ENCODE peak calls at places on chromosomes 2 and 18, in seven cellular contexts. W is omental fat pad; S is naive thymus-derived CD8-positive, alpha-beta T cell; Y is NCI-H2081; V is stimulated activated CD4-positive, alpha-beta T cell treated with anti-CD3 and anti-CD28 coated beads, Interleukin-2, amount 100 ng/mL, for 24 hours; U is stimulated activated naive CD8-positive, alpha-beta T cell treated with anti-CD3 and anti-CD28 coated beads, Interleukin-15, Interleukin-2, amounts not matched to agents 100 U/mL and 50 U/mL, for 24 hours; I is erythroblast. O is an unnamed sample.
A peak's percentile ranks its signal among the peaks of the same experiment; 100 is the strongest.

GRCh38 chr2:47964722-47965434 is 58.6 kb upstream of the FBXO11 start:
- DNase-seq in I (no peak), S (no peak), W (no peak), U (no peak), V (no peak), Y (no peak), O (peak; percentile 9)

GRCh38 chr18:75204262-75204977 is 4.5 kb downstream of the PTGR3 start:
- DNase-seq in Y (no peak), S (no peak), W (no peak), U (no peak), V (no peak), I (peak; percentile 53), O (no peak)

GRCh38 chr2:30979822-30980245 is 158.4 kb downstream of the GALNT14 start:
- DNase-seq in U (peak; percentile 5), Y (no peak), V (no peak), S (no peak), W (no peak), I (no peak), O (no peak)

GRCh38 chr2:231186325-231186724 is 12.1 kb upstream of the ARMC9 start:
- DNase-seq in I (no peak), Y (no peak), W (no peak), V (no peak), U (no peak), S (no peak), O (no peak)

GRCh38 chr2:42138163-42139016 is 30.8 kb upstream of the EML4 start:
- DNase-seq in V (no peak), I (no peak), S (no peak), W (no peak), Y (no peak), U (no peak), O (no peak)

GRCh38 chr2:195695002-195695631 is 38.1 kb downstream of the SLC39A10 start:
- DNase-seq in I (no peak), W (no peak), V (no peak), Y (no peak), S (no peak), U (no peak), O (no peak)

GRCh38 chr2:74690571-74690970 is 36.5 kb downstream of the SEMA4F start:
- DNase-seq in U (peak; percentile 7), I (peak; percentile 48), Y (peak; percentile 29), W (no peak), V (no peak), S (no peak), O (peak; percentile 46)

GRCh38 chr2:37324786-37325624 is at the start of gene PRKD3:
- DNase-seq in I (peak; percentile 59), U (peak; percentile 73), S (peak; percentile 29), Y (peak; percentile 69), W (no peak), V (peak; percentile 68), O (peak; percentile 51)

GRCh38 chr2:196335238-196335637 is 163.9 kb upstream of the STK17B start:
- DNase-seq in U (no peak), W (no peak), Y (no peak), S (no peak), V (no peak), I (no peak), O (no peak)

GRCh38 chr2:138269726-138270125 is 231.8 kb upstream of the SPOPL start:
- DNase-seq in W (no peak), U (no peak), V (no peak), I (no peak), Y (no peak), S (no peak), O (no peak)

GRCh38 chr2:17573085-17573805 is 32.7 kb downstream of the VSNL1 start:
- DNase-seq in Y (no peak), U (no peak), S (no peak), W (no peak), V (no peak), I (no peak), O (no peak)

GRCh38 chr18:48541026-48541746 is 2.4 kb downstream of the CTIF start:
- DNase-seq in Y (peak; percentile 27), V (no peak), I (peak; percentile 70), S (no peak), U (peak; percentile 20), W (no peak), O (no peak)

GRCh38 chr2:10279472-10279870 is 23.2 kb upstream of the HPCAL1 start:
- DNase-seq in S (no peak), I (no peak), V (no peak), W (no peak), Y (no peak), U (no peak), O (no peak)

GRCh38 chr2:237895544-237896506 is 36.4 kb downstream of the RAMP1 start:
- DNase-seq in U (no peak), S (no peak), I (no peak), Y (peak; percentile 67), V (no peak), W (no peak), O (no peak)

GRCh38 chr2:240930631-240931318 is 24.6 kb downstream of the CROCC2 start:
- DNase-seq in V (no peak), S (no peak), Y (no peak), W (peak; percentile 5), U (no peak), I (no peak), O (peak; percentile 1)

GRCh38 chr2:143145056-143145455 is 15.8 kb downstream of the ARHGAP15 start:
- DNase-seq in I (no peak), U (no peak), V (no peak), Y (no peak), S (no peak), W (no peak), O (no peak)

GRCh38 chr2:30155202-30155601 is 8.4 kb downstream of the YPEL5 start:
- DNase-seq in W (no peak), Y (no peak), V (no peak), U (no peak), I (no peak), S (no peak), O (no peak)

GRCh38 chr2:74562126-74562775 is 7.7 kb downstream of the DOK1 start:
- DNase-seq in U (no peak), Y (no peak), V (no peak), I (no peak), W (no peak), S (no peak), O (no peak)

GRCh38 chr2:67702937-67703336 is 305.8 kb downstream of the ETAA1 start:
- DNase-seq in Y (no peak), I (no peak), W (no peak), U (no peak), V (no peak), S (no peak), O (no peak)

GRCh38 chr2:24317491-24317920 is 42.8 kb downstream of the ITSN2 start:
- DNase-seq in S (no peak), Y (peak; percentile 56), W (no peak), V (no peak), U (no peak), I (no peak), O (peak; percentile 18)

GRCh38 chr2:88016948-88017779 is 817 bp upstream of the RNU2-63P start:
- DNase-seq in I (peak; percentile 88), V (no peak), Y (peak; percentile 69), U (peak; percentile 69), W (no peak), S (no peak), O (no peak)

GRCh38 chr2:10303174-10303633 is 500 bp downstream of the HPCAL1 start:
- DNase-seq in U (no peak), Y (no peak), I (no peak), V (peak; percentile 41), W (no peak), S (no peak), O (peak; percentile 39)

GRCh38 chr2:176852667-176853066 is 359.9 kb upstream of the HNRNPA3 start:
- DNase-seq in S (peak; percentile 1), U (peak; percentile 9), I (no peak), V (no peak), Y (no peak), W (no peak), O (peak; percentile 28)

GRCh38 chr2:230658877-230659652 is 53.6 kb upstream of the CAB39 start:
- DNase-seq in S (peak; percentile 32), U (peak; percentile 76), Y (no peak), V (peak; percentile 78), I (peak; percentile 96), W (no peak), O (peak; percentile 87)

GRCh38 chr2:236165491-236166156 is 2.6 kb downstream of the GBX2 start:
- DNase-seq in I (no peak), Y (no peak), S (no peak), W (no peak), U (no peak), V (no peak), O (no peak)

GRCh38 chr18:23958036-23958435 is 56.5 kb upstream of the TTC39C start:
- DNase-seq in I (no peak), W (peak; percentile 41), S (no peak), U (no peak), Y (no peak), V (no peak), O (no peak)

GRCh38 chr2:209556354-209556961 is 132.6 kb downstream of the MAP2 start:
- DNase-seq in U (no peak), S (no peak), Y (peak; percentile 45), W (no peak), V (no peak), I (no peak), O (no peak)

GRCh38 chr2:32011566-32011960 is 755 bp upstream of the MEMO1 start:
- DNase-seq in U (no peak), S (no peak), Y (no peak), W (no peak), I (no peak), V (no peak), O (no peak)

GRCh38 chr18:35178260-35178659 is 62.6 kb upstream of the ZNF397 start:
- DNase-seq in W (no peak), U (no peak), V (no peak), I (no peak), S (no peak), Y (no peak), O (peak; percentile 55)